ENCODE peak calls at places on chromosomes 3 and 15, in eight cellular contexts. P is uterus; H is psoas muscle; V is AG04450; I is K562; L is sigmoid colon; N is Panc1; D is CD8-positive, alpha-beta T cell. X is an unnamed sample.

GRCh38 chr3:171825222-171825828 is 15.0 kb upstream of the PLD1 start:
- DNase-seq in P (peak), H (no peak), V (no peak), I (no peak), L (peak), N (no peak), D (no peak), X (no peak)

GRCh38 chr3:133934996-133935842 is 39.5 kb upstream of the RAB6B start:
- DNase-seq in P (no peak), H (no peak), V (no peak), I (no peak), L (peak), N (no peak), D (no peak), X (peak)

GRCh38 chr3:70856414-70857162 is 544.1 kb upstream of the MDFIC2 start:
- DNase-seq in P (no peak), H (no peak), V (peak), I (no peak), L (no peak), N (no peak), D (no peak), X (no peak)

GRCh38 chr3:74739242-74739641 is 124.8 kb upstream of the CNTN3 start:
- DNase-seq in P (no peak), H (no peak), V (no peak), I (no peak), L (no peak), N (no peak), D (no peak), X (no peak)

GRCh38 chr3:30162579-30162978 is 443.8 kb upstream of the TGFBR2 start:
- DNase-seq in P (no peak), H (no peak), V (peak), I (no peak), L (no peak), N (no peak), D (no peak), X (no peak)

GRCh38 chr3:11204697-11205397 is 50.6 kb downstream of the HRH1 start:
- DNase-seq in P (no peak), H (no peak), V (no peak), I (no peak), L (peak), N (no peak), D (no peak), X (no peak)

GRCh38 chr3:73669268-73669667 is 44.5 kb upstream of the PDZRN3 start:
- DNase-seq in P (no peak), H (no peak), V (peak), I (no peak), L (no peak), N (no peak), D (no peak), X (no peak)

GRCh38 chr3:36295206-36295760 is 85.0 kb upstream of the STAC start:
- DNase-seq in P (peak), H (no peak), V (no peak), I (no peak), L (no peak), N (no peak), D (no peak), X (no peak)

GRCh38 chr3:107857854-107858253 is 233.0 kb downstream of the CD47 start:
- DNase-seq in P (no peak), H (no peak), V (no peak), I (no peak), L (no peak), N (no peak), D (no peak), X (no peak)

GRCh38 chr3:52385157-52385556 is 59.7 kb downstream of the SEMA3G start:
- DNase-seq in P (no peak), H (no peak), V (no peak), I (peak), L (no peak), N (peak), D (no peak), X (no peak)

GRCh38 chr15:55485273-55485672 is 22.8 kb downstream of the DNAAF4 start:
- DNase-seq in P (no peak), H (no peak), V (no peak), I (no peak), L (no peak), N (no peak), D (no peak), X (no peak)

GRCh38 chr3:59106085-59106629 is 56.3 kb upstream of the CFAP20DC start:
- DNase-seq in P (no peak), H (no peak), V (no peak), I (no peak), L (no peak), N (no peak), D (no peak), X (no peak)

GRCh38 chr3:132723551-132723950 is 1.3 kb upstream of the NPHP3 start:
- DNase-seq in P (no peak), H (no peak), V (no peak), I (no peak), L (no peak), N (no peak), D (no peak), X (no peak)

GRCh38 chr15:59160880-59161593 is 45.6 kb upstream of the LDHAL6B start:
- DNase-seq in P (no peak), H (no peak), V (no peak), I (peak), L (no peak), N (peak), D (no peak), X (no peak)

GRCh38 chr3:154060606-154061380 is 60.4 kb upstream of the ARHGEF26 start:
- DNase-seq in P (no peak), H (no peak), V (no peak), I (no peak), L (no peak), N (no peak), D (no peak), X (no peak)

GRCh38 chr15:82992436-82992835 is 6.4 kb downstream of the RAMAC start:
- DNase-seq in P (no peak), H (no peak), V (no peak), I (no peak), L (no peak), N (no peak), D (no peak), X (no peak)

GRCh38 chr3:174016186-174016585 is 618.6 kb downstream of the NLGN1 start:
- DNase-seq in P (no peak), H (no peak), V (peak), I (no peak), L (no peak), N (no peak), D (no peak), X (no peak)

GRCh38 chr3:48403533-48404439 is 26.1 kb downstream of the PLXNB1 start:
- DNase-seq in P (peak), H (no peak), V (no peak), I (no peak), L (peak), N (no peak), D (peak), X (no peak)

GRCh38 chr3:196238612-196239190 is 22.4 kb downstream of the SLC51A start:
- DNase-seq in P (no peak), H (no peak), V (peak), I (no peak), L (no peak), N (no peak), D (no peak), X (no peak)

GRCh38 chr15:95495033-95495541 is 835.4 kb upstream of the NR2F2 start:
- DNase-seq in P (no peak), H (peak), V (no peak), I (no peak), L (no peak), N (no peak), D (no peak), X (no peak)

GRCh38 chr15:78353093-78353492 is 12.9 kb downstream of the CRABP1 start:
- DNase-seq in P (no peak), H (no peak), V (no peak), I (peak), L (no peak), N (no peak), D (no peak), X (no peak)

GRCh38 chr3:117912352-117912751 is 1122.3 kb downstream of the IGSF11 start:
- DNase-seq in P (no peak), H (no peak), V (no peak), I (no peak), L (no peak), N (no peak), D (no peak), X (no peak)

GRCh38 chr3:122864498-122864897 is 69.6 kb downstream of the SLC49A4 start:
- DNase-seq in P (no peak), H (no peak), V (no peak), I (no peak), L (no peak), N (no peak), D (no peak), X (no peak)

GRCh38 chr15:41897327-41897726 is 3.5 kb upstream of the SPTBN5 start:
- DNase-seq in P (no peak), H (no peak), V (no peak), I (no peak), L (no peak), N (no peak), D (no peak), X (no peak)

GRCh38 chr15:68107142-68107541 is 53.0 kb downstream of the PIAS1 start:
- DNase-seq in P (no peak), H (no peak), V (no peak), I (no peak), L (no peak), N (no peak), D (no peak), X (no peak)

GRCh38 chr15:87967951-87968350 is 288.6 kb downstream of the NTRK3 start:
- DNase-seq in P (no peak), H (no peak), V (no peak), I (no peak), L (no peak), N (no peak), D (no peak), X (no peak)

GRCh38 chr3:152244156-152244888 is 24.4 kb upstream of the MBNL1 start:
- DNase-seq in P (no peak), H (no peak), V (no peak), I (no peak), L (no peak), N (no peak), D (no peak), X (no peak)

GRCh38 chr3:152241142-152242067 is 27.3 kb upstream of the MBNL1 start:
- DNase-seq in P (no peak), H (no peak), V (no peak), I (no peak), L (no peak), N (no peak), D (no peak), X (no peak)

GRCh38 chr3:152243301-152243711 is 25.4 kb upstream of the MBNL1 start:
- DNase-seq in P (no peak), H (no peak), V (no peak), I (peak), L (no peak), N (no peak), D (no peak), X (no peak)

GRCh38 chr3:152245498-152246175 is 23.1 kb upstream of the MBNL1 start:
- DNase-seq in P (no peak), H (no peak), V (no peak), I (no peak), L (no peak), N (no peak), D (no peak), X (no peak)
- H3K4me3 ChIP-seq in P (no peak), H (peak), V (no peak), I (peak), L (no peak), N (no peak), D (peak), X (no peak)

GRCh38 chr3:46881819-46882376 is 4.4 kb downstream of the PTH1R start:
- DNase-seq in P (peak), H (no peak), V (no peak), I (peak), L (peak), N (no peak), D (peak), X (no peak)
- H3K27ac ChIP-seq in P (peak), H (peak), V (no peak), I (no peak), L (peak), N (no peak), D (no peak), X (peak)

GRCh38 chr15:25733036-25733855 is 129.9 kb downstream of the ATP10A start:
- DNase-seq in P (no peak), H (no peak), V (no peak), I (no peak), L (peak), N (no peak), D (no peak), X (peak)
- TF ChIP-seq CTCF in P (no peak), H (no peak), V (no peak), I (no peak), L (no peak), N (no peak), D (no peak), X (no peak)

DNA sequence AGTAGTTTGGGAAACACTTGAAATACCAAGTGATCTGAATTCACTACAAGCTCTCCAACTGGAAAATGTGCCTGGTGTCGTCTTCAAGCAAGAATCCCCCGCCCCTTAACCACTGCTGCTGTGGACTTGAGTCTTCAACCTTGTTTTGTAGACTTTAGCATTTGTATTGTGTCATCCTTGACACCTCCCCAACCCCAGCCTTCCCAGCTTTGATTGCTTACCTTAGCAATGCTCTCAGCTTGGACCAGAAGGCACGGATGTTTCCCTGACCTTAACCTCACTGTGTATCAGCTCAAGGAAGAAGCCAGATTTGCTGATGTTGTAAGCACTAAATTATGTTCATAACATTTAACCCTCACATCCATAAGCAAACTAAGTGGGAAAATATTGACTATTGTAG is 146.4 kb downstream of the IGF1R start:
- DNase-seq in P (no peak), H (no peak), V (peak), I (no peak), L (no peak), N (no peak), D (no peak), X (no peak)
- H3K4me3 ChIP-seq in P (no peak), H (no peak), V (no peak), I (no peak), L (no peak), N (no peak), D (no peak), X (no peak)

DNA sequence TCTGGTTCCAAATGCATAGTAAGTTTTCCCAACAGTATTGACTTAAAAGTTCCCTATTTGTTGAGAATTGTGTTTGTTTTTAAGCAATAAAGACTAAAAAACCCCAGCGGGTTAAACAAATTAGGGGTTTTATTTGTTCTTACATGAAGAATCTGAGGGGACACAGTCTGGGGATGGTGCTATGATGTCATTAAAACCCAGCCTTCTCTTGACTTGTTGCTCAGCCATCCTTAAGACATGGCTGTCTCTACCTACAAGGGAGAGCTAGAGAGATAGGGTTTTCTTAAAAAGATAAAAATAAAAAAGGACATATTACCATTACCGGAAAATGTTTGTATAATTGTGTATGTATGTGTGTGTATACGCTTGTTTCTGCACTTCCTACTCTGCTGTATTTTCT is 11.7 kb upstream of the ARL14 start:
- DNase-seq in P (no peak), H (no peak), V (no peak), I (no peak), L (no peak), N (no peak), D (no peak), X (no peak)
- H3K27ac ChIP-seq in P (no peak), H (no peak), V (no peak), I (no peak), L (no peak), N (no peak), D (no peak), X (no peak)

DNA sequence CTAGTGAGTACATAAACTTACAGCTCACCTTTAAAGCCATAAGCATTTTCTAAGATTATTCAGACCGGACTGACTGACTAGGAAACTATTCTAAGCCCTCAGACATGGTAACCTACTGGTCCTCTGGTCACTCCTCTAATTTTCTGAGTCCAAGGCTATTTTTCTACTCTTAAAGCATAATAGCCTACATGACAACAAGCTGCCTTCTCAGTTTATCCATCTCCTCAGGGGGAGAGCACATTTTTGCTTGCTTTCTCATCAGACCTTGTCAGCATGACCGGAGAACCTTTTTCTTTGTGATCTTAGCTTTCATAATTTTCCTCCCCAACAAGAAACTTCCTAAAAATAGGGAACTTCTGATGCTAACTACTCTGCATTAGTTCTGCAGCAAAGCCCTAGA is 38.4 kb downstream of the UBP1 start:
- DNase-seq in P (no peak), H (no peak), V (no peak), I (no peak), L (no peak), N (no peak), D (no peak), X (no peak)
- TF ChIP-seq CTCF in P (no peak), H (no peak), V (no peak), I (no peak), L (no peak), N (no peak), D (no peak), X (no peak)

GRCh38 chr15:85702321-85703230 is 92.1 kb downstream of the KLHL25 start:
- DNase-seq in P (no peak), H (no peak), V (no peak), I (no peak), L (no peak), N (no peak), D (peak), X (no peak)
- H3K4me3 ChIP-seq in P (no peak), H (no peak), V (no peak), I (no peak), L (no peak), N (no peak), D (peak), X (peak)

GRCh38 chr3:102224171-102224570 is 210.6 kb upstream of the ZPLD1 start:
- DNase-seq in P (peak), H (no peak), V (no peak), I (no peak), L (no peak), N (no peak), D (no peak), X (no peak)
- H3K27ac ChIP-seq in P (peak), H (no peak), V (no peak), I (no peak), L (no peak), N (no peak), D (no peak), X (no peak)

GRCh38 chr15:44426975-44427755 is at the start of gene CTDSPL2:
- DNase-seq in P (peak), H (peak), V (peak), I (peak), L (peak), N (peak), D (peak), X (peak)
- TF ChIP-seq CTCF in P (peak), H (peak), V (peak), I (peak), L (no peak), N (no peak), D (no peak), X (no peak)

GRCh38 chr15:29864501-29864900 is 42.2 kb upstream of the TJP1 start:
- DNase-seq in P (no peak), H (no peak), V (no peak), I (no peak), L (no peak), N (no peak), D (no peak), X (no peak)
- H3K4me3 ChIP-seq in P (no peak), H (no peak), V (no peak), I (no peak), L (no peak), N (no peak), D (no peak), X (no peak)